ENCODE peak calls at places on chromosomes 11 and 22, in nine cellular contexts. E is HCT116, U is sigmoid colon, K is GM12891, T is breast epithelium, D is stomach, N is prostate gland, B is SK-N-SH, Z is transverse colon. L is an unnamed sample.

GRCh38 chr11:2940930-2941821 is 12.0 kb upstream of the PHLDA2 start:
- DNase-seq in E (no peak), U (peak; percentile 67), K (no peak), T (no peak), D (peak; percentile 85), N (no peak), B (peak; percentile 61), Z (peak; percentile 70), L (no peak)

GRCh38 chr11:45333506-45333971 is 47.4 kb upstream of the SYT13 start:
- DNase-seq in E (peak; percentile 23), U (peak; percentile 85), K (no peak), T (no peak), D (peak; percentile 37), N (no peak), B (peak; percentile 29), Z (peak; percentile 28), L (no peak)

GRCh38 chr11:59285716-59286260 is 72.9 kb upstream of the OR5AN1 start:
- DNase-seq in E (no peak), U (no peak), K (no peak), T (no peak), D (no peak), N (no peak), B (no peak), Z (no peak), L (no peak)

GRCh38 chr22:50498322-50498861 is 9.1 kb downstream of the LMF2 start:
- DNase-seq in E (peak; percentile 44), U (no peak), K (no peak), T (no peak), D (peak; percentile 83), N (peak; percentile 66), B (peak; percentile 77), Z (peak; percentile 84), L (no peak)

GRCh38 chr11:808427-809286 is 1.1 kb upstream of the RPLP2 start:
- DNase-seq in E (no peak), U (peak; percentile 93), K (no peak), T (no peak), D (no peak), N (no peak), B (peak; percentile 88), Z (peak; percentile 35), L (no peak)

GRCh38 chr11:76802151-76802550 is 19.0 kb downstream of the TSKU start:
- DNase-seq in E (no peak), U (no peak), K (no peak), T (no peak), D (no peak), N (peak; percentile 0), B (no peak), Z (no peak), L (no peak)

GRCh38 chr11:12235549-12235944 is 125.2 kb downstream of the MICAL2 start:
- DNase-seq in E (no peak), U (no peak), K (no peak), T (no peak), D (no peak), N (no peak), B (no peak), Z (no peak), L (no peak)

GRCh38 chr11:107565219-107565937 is at the start of gene ALKBH8:
- DNase-seq in E (no peak), U (peak; percentile 84), K (peak; percentile 26), T (peak; percentile 65), D (peak; percentile 75), N (peak; percentile 71), B (peak; percentile 73), Z (peak; percentile 81), L (peak; percentile 50)

GRCh38 chr11:9838961-9839360 is 175.1 kb downstream of the SWAP70 start:
- DNase-seq in E (no peak), U (no peak), K (no peak), T (no peak), D (no peak), N (peak; percentile 30), B (no peak), Z (no peak), L (peak; percentile 51)

GRCh38 chr11:134288486-134288885 is 12.3 kb downstream of the GLB1L3 start:
- DNase-seq in E (no peak), U (no peak), K (no peak), T (no peak), D (no peak), N (no peak), B (no peak), Z (no peak), L (no peak)

GRCh38 chr11:72780291-72781062 is 13.4 kb downstream of the STARD10 start:
- DNase-seq in E (no peak), U (no peak), K (no peak), T (no peak), D (no peak), N (no peak), B (no peak), Z (peak; percentile 14), L (no peak)

GRCh38 chr11:66465371-66466224 is 1.1 kb upstream of the PELI3 start:
- DNase-seq in E (no peak), U (no peak), K (no peak), T (no peak), D (no peak), N (no peak), B (no peak), Z (no peak), L (no peak)

GRCh38 chr11:20000393-20001134 is 159.7 kb downstream of the DBX1 start:
- DNase-seq in E (no peak), U (no peak), K (no peak), T (no peak), D (no peak), N (no peak), B (no peak), Z (no peak), L (no peak)

GRCh38 chr11:57251491-57252104 is 14.5 kb upstream of the APLNR start:
- DNase-seq in E (no peak), U (no peak), K (no peak), T (no peak), D (no peak), N (no peak), B (no peak), Z (no peak), L (no peak)

GRCh38 chr22:47055073-47055355 is 292.6 kb downstream of the TBC1D22A start:
- DNase-seq in E (no peak), U (peak; percentile 11), K (no peak), T (no peak), D (no peak), N (no peak), B (no peak), Z (no peak), L (no peak)

DNA sequence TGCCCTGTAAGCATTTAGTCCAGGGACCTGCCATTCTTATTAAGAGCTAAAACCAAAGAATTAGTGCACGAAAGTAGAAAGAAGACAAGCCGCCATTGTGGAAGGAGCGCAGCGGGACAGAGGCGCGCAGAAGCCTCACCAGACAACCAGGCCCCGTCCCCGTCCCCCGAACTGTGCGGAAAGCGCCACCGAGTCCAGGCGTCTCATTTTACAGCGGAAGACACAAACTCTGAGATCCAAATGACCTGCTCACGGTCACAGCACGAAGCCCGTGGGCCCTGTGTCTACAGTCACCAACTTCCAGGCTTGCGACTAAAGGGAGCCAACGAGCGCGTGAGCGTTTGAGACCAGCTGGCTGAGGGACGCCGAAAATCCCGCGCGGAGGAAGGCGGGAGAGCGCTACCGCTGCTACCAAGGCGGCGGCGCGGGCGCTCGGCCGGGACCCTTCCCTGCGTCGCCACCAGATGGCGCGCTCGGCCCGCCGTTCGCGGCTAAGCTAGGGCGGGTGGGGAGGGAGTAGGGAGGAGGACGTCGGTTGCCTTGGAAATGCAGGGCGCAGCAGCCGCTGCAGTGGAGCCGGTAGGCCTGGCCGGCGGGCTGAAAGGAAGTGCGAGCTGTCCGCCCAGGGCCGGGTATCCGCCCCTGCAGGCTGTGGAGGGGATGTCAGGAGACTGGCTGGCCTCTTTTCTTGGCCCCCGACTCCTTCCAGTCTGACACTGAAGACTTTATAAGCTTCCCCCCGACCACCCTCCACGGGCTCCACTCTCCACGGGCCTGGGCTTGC is 434 bp upstream of the CCDC83 start:
- DNase-seq in E (peak; percentile 72), U (peak; percentile 95), K (peak; percentile 93), T (peak; percentile 86), D (peak; percentile 94), N (peak; percentile 86), B (peak; percentile 95), Z (peak; percentile 93), L (peak; percentile 57)
- TF ChIP-seq POLR2AphosphoS5 in E (no peak), U (peak; percentile 65), K (peak; percentile 36), T (peak; percentile 56), D (no peak), N (peak; percentile 73), B (peak; percentile 43), Z (peak; percentile 63), L (no peak)

GRCh38 chr22:43014876-43015676 is at the start of gene PACSIN2:
- DNase-seq in E (peak; percentile 93), U (peak; percentile 100), K (peak; percentile 99), T (peak; percentile 100), D (peak; percentile 100), N (peak; percentile 100), B (peak; percentile 96), Z (peak; percentile 100), L (peak; percentile 82)
- TF ChIP-seq POLR2AphosphoS5 in E (peak; percentile 83), U (peak; percentile 98), K (peak; percentile 99), T (peak; percentile 99), D (peak; percentile 65), N (peak; percentile 99), B (peak; percentile 82), Z (peak; percentile 99), L (peak; percentile 99)

GRCh38 chr11:90220391-90220790 is 2.5 kb downstream of the CHORDC1 start:
- DNase-seq in E (no peak), U (no peak), K (no peak), T (no peak), D (no peak), N (no peak), B (no peak), Z (no peak), L (no peak)

GRCh38 chr11:90222459-90223247 is at the start of gene CHORDC1:
- DNase-seq in E (peak; percentile 66), U (peak; percentile 94), K (peak; percentile 66), T (peak; percentile 84), D (peak; percentile 93), N (peak; percentile 88), B (peak; percentile 91), Z (peak; percentile 96), L (peak; percentile 71)

GRCh38 chr11:90222152-90222458 is 744 bp downstream of the CHORDC1 start:
- DNase-seq in E (no peak), U (no peak), K (no peak), T (no peak), D (no peak), N (no peak), B (no peak), Z (no peak), L (no peak)

GRCh38 chr11:90219438-90219837 is 3.4 kb downstream of the CHORDC1 start:
- DNase-seq in E (no peak), U (no peak), K (no peak), T (no peak), D (no peak), N (no peak), B (no peak), Z (no peak), L (no peak)

DNA sequence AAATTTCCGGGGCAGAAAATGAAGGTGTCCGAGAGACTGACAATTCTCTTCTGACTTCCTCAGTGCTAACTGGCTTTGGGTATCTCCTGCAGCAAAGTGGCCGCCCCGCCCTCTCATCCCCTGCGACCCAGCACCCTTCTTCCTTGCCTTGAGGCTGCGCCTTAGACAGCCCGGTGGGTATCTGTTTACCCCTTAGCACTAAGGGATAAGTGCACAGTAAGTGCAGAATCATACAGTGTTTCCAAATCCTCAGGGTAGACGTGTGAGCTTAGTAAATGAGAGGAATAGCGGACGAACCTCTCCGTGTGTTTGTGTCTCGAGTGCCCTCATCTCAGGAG is 368 bp upstream of the CHORDC1 start:
- DNase-seq in E (no peak), U (no peak), K (no peak), T (no peak), D (no peak), N (no peak), B (no peak), Z (no peak), L (no peak)
- TF ChIP-seq POLR2AphosphoS5 in E (no peak), U (no peak), K (no peak), T (no peak), D (no peak), N (no peak), B (no peak), Z (no peak), L (no peak)

GRCh38 chr11:13928566-13929251 is 33.8 kb upstream of the SPON1 start:
- DNase-seq in E (no peak), U (no peak), K (no peak), T (no peak), D (no peak), N (no peak), B (no peak), Z (no peak), L (no peak)
- TF ChIP-seq POLR2AphosphoS5 in E (no peak), U (no peak), K (no peak), T (no peak), D (no peak), N (no peak), B (no peak), Z (peak; percentile 16), L (no peak)